ENCODE peak calls at places on chromosomes 16 and 17, in five cellular contexts. V is activated B cell treated with CpG ODN at 0.5 μM for 24 hours; I is brain microvascular endothelial cell; R is nucleus accumbens; U is stimulated activated CD4-positive, alpha-beta T cell treated with anti-CD3 and anti-CD28 coated beads, Interleukin-2, amount 100 ng/mL, for 24 hours. N is an unnamed sample.

GRCh38 chr16:47043200-47043599 is 69.7 kb upstream of the DNAJA2 start:
- DNase-seq in I (no peak), U (no peak), R (no peak), V (no peak), N (no peak)

GRCh38 chr16:4392382-4393242 is 21.0 kb downstream of the VASN start:
- DNase-seq in I (no peak), V (no peak), U (no peak), R (no peak), N (no peak)

GRCh38 chr16:61146429-61146828 is 889.8 kb downstream of the CDH8 start:
- DNase-seq in V (no peak), I (no peak), U (no peak), R (no peak), N (no peak)

GRCh38 chr16:82038941-82039340 is 3.9 kb downstream of the HSD17B2 start:
- DNase-seq in V (no peak), U (no peak), I (no peak), R (no peak), N (no peak)

GRCh38 chr16:12628526-12628925 is 175.2 kb downstream of the CPPED1 start:
- DNase-seq in R (no peak), V (no peak), U (no peak), I (no peak), N (no peak)

GRCh38 chr17:39617446-39618251 is 9.1 kb upstream of the PPP1R1B start:
- DNase-seq in R (peak), I (no peak), V (peak), U (peak), N (no peak)

GRCh38 chr16:71895679-71896385 is 501 bp downstream of the IST1 start:
- DNase-seq in U (no peak), V (no peak), I (peak), R (no peak), N (no peak)

GRCh38 chr16:66604376-66605176 is at the start of gene CMTM3:
- DNase-seq in V (peak), I (peak), U (peak), R (no peak), N (no peak)

GRCh38 chr16:81636298-81636960 is 142.7 kb upstream of the PLCG2 start:
- DNase-seq in V (no peak), R (no peak), I (no peak), U (no peak), N (no peak)

GRCh38 chr16:88764913-88765349 is 20.1 kb downstream of the PIEZO1 start:
- DNase-seq in R (no peak), V (no peak), I (peak), U (no peak), N (no peak)

GRCh38 chr17:48002208-48002919 is 31.5 kb downstream of the CDK5RAP3 start:
- DNase-seq in I (peak), U (no peak), R (no peak), V (no peak), N (no peak)

GRCh38 chr16:75266738-75267630 is 15.6 kb upstream of the BCAR1 start:
- DNase-seq in I (no peak), U (no peak), V (peak), R (peak), N (no peak)

GRCh38 chr16:67828651-67829050 is 13.5 kb upstream of the THAP11 start:
- DNase-seq in U (no peak), R (no peak), I (no peak), V (no peak), N (no peak)

GRCh38 chr16:2009302-2009711 is 314 bp downstream of the ZNF598 start:
- DNase-seq in R (no peak), V (no peak), U (no peak), I (no peak), N (no peak)

GRCh38 chr16:48123104-48123788 is 32.5 kb downstream of the ABCC12 start:
- DNase-seq in I (peak), R (peak), V (no peak), U (peak), N (no peak)

GRCh38 chr16:60553316-60553801 is 1482.9 kb downstream of the CDH8 start:
- DNase-seq in R (no peak), I (no peak), V (no peak), U (no peak), N (no peak)

GRCh38 chr16:4016648-4017047 is 99.6 kb downstream of the ADCY9 start:
- DNase-seq in U (no peak), V (no peak), I (no peak), R (no peak), N (no peak)

GRCh38 chr17:33284022-33284421 is 9.1 kb downstream of the ASIC2 start:
- DNase-seq in U (no peak), V (no peak), I (peak), R (no peak), N (no peak)

GRCh38 chr17:80833952-80834895 is 157.4 kb upstream of the CHMP6 start:
- DNase-seq in V (no peak), U (no peak), I (peak), R (peak), N (no peak)